ENCODE peak calls at places on chromosomes 11 and 22, in seven cellular contexts. H is H9, C is IMR-90, Z is neuronal stem cell, I is mesendoderm, S is trophoblast cell, G is H1. M is an unnamed sample.

GRCh38 chr11:114397349-114397982 is 2.8 kb downstream of the C11orf71 start:
- DNase-seq in H (no peak), C (no peak), S (no peak), I (no peak), Z (no peak), G (no peak), M (no peak)

GRCh38 chr11:29009426-29009825 is 901.2 kb downstream of the METTL15 start:
- DNase-seq in C (no peak), H (no peak), I (no peak), S (peak; percentile 7), Z (no peak), G (no peak), M (peak; percentile 9)

GRCh38 chr11:61480936-61481335 is 27.6 kb upstream of the LRRC10B start:
- DNase-seq in C (no peak), H (peak; percentile 95), G (no peak), Z (peak; percentile 93), S (peak; percentile 18), I (peak; percentile 97), M (peak; percentile 40)

GRCh38 chr11:57311109-57311936 is 13.4 kb downstream of the TNKS1BP1 start:
- DNase-seq in S (peak; percentile 90), G (peak; percentile 83), H (peak; percentile 98), Z (peak; percentile 75), I (peak; percentile 98), C (peak; percentile 97), M (peak; percentile 97)

GRCh38 chr22:19143967-19144400 is 467 bp downstream of the ESS2 start:
- DNase-seq in I (no peak), G (no peak), S (peak; percentile 7), Z (no peak), H (no peak), C (peak; percentile 18), M (peak; percentile 45)

GRCh38 chr22:48896766-48897637 is 930.7 kb downstream of the BRD1 start:
- DNase-seq in I (no peak), S (no peak), H (peak; percentile 19), G (no peak), Z (no peak), C (no peak), M (no peak)

GRCh38 chr11:118714816-118715215 is 35.4 kb upstream of the TREH start:
- DNase-seq in H (no peak), C (no peak), I (peak; percentile 86), Z (no peak), S (no peak), G (no peak), M (no peak)

GRCh38 chr11:108117746-108118371 is 3.5 kb upstream of the ACAT1 start:
- DNase-seq in S (peak; percentile 59), C (peak; percentile 76), H (no peak), I (peak; percentile 44), G (no peak), Z (no peak), M (peak; percentile 53)

GRCh38 chr11:39365809-39366436 is 2093.5 kb downstream of the LRRC4C start:
- DNase-seq in G (no peak), C (no peak), H (no peak), I (peak; percentile 79), S (peak; percentile 71), Z (peak; percentile 5), M (peak; percentile 40)

GRCh38 chr11:123487157-123487744 is 57.2 kb downstream of the GRAMD1B start:
- DNase-seq in H (no peak), S (no peak), C (no peak), Z (no peak), G (no peak), I (no peak), M (no peak)

GRCh38 chr11:5690736-5691135 is 1.1 kb downstream of the TRIM22 start:
- DNase-seq in S (peak; percentile 16), C (peak; percentile 13), G (no peak), I (no peak), Z (no peak), H (no peak), M (peak; percentile 18)

GRCh38 chr11:122368796-122369195 is 252.8 kb upstream of the BLID start:
- DNase-seq in G (no peak), Z (no peak), I (no peak), S (no peak), H (no peak), C (no peak), M (no peak)

GRCh38 chr11:21405403-21405802 is 736.0 kb downstream of the NELL1 start:
- DNase-seq in I (no peak), Z (no peak), S (no peak), G (no peak), C (no peak), H (no peak), M (no peak)

GRCh38 chr22:20422271-20422958 is 15.2 kb downstream of the SCARF2 start:
- DNase-seq in I (no peak), G (no peak), Z (no peak), H (no peak), S (no peak), C (peak; percentile 43), M (no peak)

GRCh38 chr11:65700377-65700776 is 11.7 kb upstream of the KAT5 start:
- DNase-seq in Z (no peak), C (no peak), H (no peak), I (no peak), S (no peak), G (no peak), M (no peak)

DNA sequence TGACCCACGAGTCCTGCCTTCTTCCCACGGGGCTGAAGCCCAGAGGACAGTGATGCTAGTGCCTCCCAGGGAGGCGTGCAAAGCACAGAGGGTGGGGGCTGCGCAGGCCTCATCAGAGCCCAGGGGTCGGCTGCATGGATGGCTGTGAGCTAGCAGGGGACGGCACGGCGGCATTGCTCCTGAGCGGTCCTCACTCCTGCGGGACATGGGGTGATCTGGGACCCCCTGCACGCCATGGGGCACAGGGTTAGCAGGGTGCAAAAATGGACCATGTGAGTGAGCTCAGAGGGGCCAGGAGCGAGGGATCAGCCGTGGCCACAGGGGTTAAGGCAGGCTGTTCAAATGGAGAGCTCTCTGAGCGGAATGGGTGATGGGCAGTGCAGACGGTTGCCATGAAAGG is 138.3 kb downstream of the SNX19 start:
- DNase-seq in Z (no peak), I (no peak), C (no peak), H (no peak), G (no peak), S (no peak), M (no peak)
- H2BK120ac ChIP-seq in Z (no peak overlapping the region), I (no peak overlapping the region), C (no peak overlapping the region), H (no peak overlapping the region), G (no peak overlapping the region), S (no peak overlapping the region), M (no peak overlapping the region)

GRCh38 chr11:79626135-79626748 is 185.4 kb upstream of the TENM4 start:
- DNase-seq in Z (no peak), C (peak; percentile 2), G (no peak), I (no peak), H (no peak), S (no peak), M (no peak)
- H2BK120ac ChIP-seq in Z (no peak overlapping the region), C (no peak overlapping the region), G (no peak overlapping the region), I (no peak overlapping the region), H (no peak overlapping the region), S (no peak overlapping the region), M (no peak overlapping the region)

GRCh38 chr11:126157326-126158030 is 54.0 kb downstream of the RPUSD4 start:
- DNase-seq in C (no peak), G (no peak), Z (no peak), H (no peak), I (no peak), S (no peak), M (no peak)
- H2BK120ac ChIP-seq in C (no peak overlapping the region), G (no peak overlapping the region), Z (no peak overlapping the region), H (no peak overlapping the region), I (no peak overlapping the region), S (no peak overlapping the region), M (no peak overlapping the region)

DNA sequence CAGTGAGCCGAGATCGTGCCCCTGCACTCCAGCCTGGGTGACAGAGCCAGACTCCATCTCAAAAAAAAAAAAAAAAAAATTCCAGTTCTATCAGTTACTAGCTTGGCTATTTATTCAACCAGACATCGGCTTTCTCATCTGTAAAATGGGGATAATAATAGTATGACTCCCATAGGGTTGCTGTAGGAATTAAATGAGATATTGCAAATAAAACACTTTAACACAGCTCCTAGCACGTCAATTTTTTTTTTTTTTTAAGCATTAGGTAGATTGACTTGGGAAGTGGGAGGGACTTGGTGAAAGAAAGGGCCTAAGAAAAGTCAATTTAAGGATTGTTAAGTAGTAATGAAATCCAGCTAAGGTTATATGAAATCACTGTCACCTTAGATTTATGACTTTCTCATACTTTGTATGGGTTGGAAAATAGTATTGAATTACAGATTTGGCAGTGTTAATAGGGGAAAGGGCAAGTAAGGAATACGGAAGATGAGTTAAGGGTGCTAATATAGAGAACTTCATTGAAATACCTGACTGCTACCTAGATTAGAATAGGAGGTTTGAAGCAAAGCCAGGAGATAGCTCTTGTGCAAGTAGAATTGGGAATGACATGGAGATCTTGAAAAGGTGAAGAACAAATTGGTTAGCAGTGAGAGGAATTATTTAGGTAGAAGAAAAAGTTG is 28.8 kb downstream of the BIRC2 start:
- DNase-seq in S (no peak), C (no peak), G (no peak), Z (no peak), I (no peak), H (no peak), M (no peak)
- H2BK120ac ChIP-seq in S (no peak overlapping the region), C (no peak overlapping the region), G (no peak overlapping the region), Z (no peak overlapping the region), I (no peak overlapping the region), H (no peak overlapping the region), M (no peak overlapping the region)

GRCh38 chr22:39084666-39085065 is 7.6 kb downstream of the APOBEC3G start:
- DNase-seq in G (no peak), H (no peak), Z (no peak), I (no peak), S (no peak), C (no peak), M (no peak)

GRCh38 chr22:39089928-39090327 is 7.1 kb upstream of the APOBEC3H start:
- DNase-seq in H (no peak), I (no peak), C (no peak), S (no peak), G (no peak), Z (no peak), M (no peak)

GRCh38 chr22:39088688-39089032 is 8.4 kb upstream of the APOBEC3H start:
- DNase-seq in C (no peak), I (no peak), G (no peak), H (no peak), Z (no peak), S (no peak), M (no peak)

GRCh38 chr22:39087881-39088687 is 9.0 kb upstream of the APOBEC3H start:
- DNase-seq in I (peak; percentile 54), S (no peak), C (no peak), G (no peak), Z (peak; percentile 44), H (peak; percentile 78), M (peak; percentile 6)

GRCh38 chr22:39087098-39087497 is 9.9 kb upstream of the APOBEC3H start:
- DNase-seq in I (no peak), S (no peak), Z (no peak), G (no peak), C (no peak), H (no peak), M (no peak)
- H2BK120ac ChIP-seq in I (no peak overlapping the region), S (no peak overlapping the region), Z (no peak overlapping the region), G (no peak overlapping the region), C (no peak overlapping the region), H (no peak overlapping the region), M (no peak overlapping the region)

GRCh38 chr11:45485070-45485716 is 180.2 kb downstream of the CHST1 start:
- DNase-seq in H (no peak), C (no peak), G (no peak), I (peak; percentile 71), S (no peak), Z (no peak), M (no peak)
- H2BK120ac ChIP-seq in H (no peak overlapping the region), C (no peak overlapping the region), G (no peak overlapping the region), I (peak overlapping the region; percentile 8), S (no peak overlapping the region), Z (no peak overlapping the region), M (no peak overlapping the region)

M was measured in mesenchymal stem cell.